ENCODE peak calls at places on chromosomes 5 and 9, in six cellular contexts. One of them, this sample, is unnamed.

GRCh38 chr9:120308495-120308894 is 271.5 kb downstream of the CDK5RAP2 start:
- DNase-seq in pancreas: no peak
- DNase-seq in tibial artery: no peak
- DNase-seq in HL-60: no peak
- DNase-seq in cardiac muscle cell: no peak
- DNase-seq in astrocyte of the cerebellum: no peak
- DNase-seq in this sample: no peak

GRCh38 chr9:29332789-29333188 is 1759.5 kb upstream of the C9orf72 start:
- DNase-seq in astrocyte of the cerebellum: no peak
- DNase-seq in tibial artery: no peak
- DNase-seq in HL-60: no peak
- DNase-seq in cardiac muscle cell: peak; percentile 58
- DNase-seq in pancreas: no peak
- DNase-seq in this sample: peak; percentile 50

GRCh38 chr9:113631811-113632665 is 168.5 kb downstream of the RGS3 start:
- DNase-seq in HL-60: no peak
- DNase-seq in astrocyte of the cerebellum: no peak
- DNase-seq in pancreas: no peak
- DNase-seq in tibial artery: peak; percentile 11
- DNase-seq in cardiac muscle cell: no peak
- DNase-seq in this sample: no peak

GRCh38 chr5:110371725-110372041 is 354.8 kb downstream of the TMEM232 start:
- DNase-seq in tibial artery: no peak
- DNase-seq in astrocyte of the cerebellum: no peak
- DNase-seq in cardiac muscle cell: no peak
- DNase-seq in pancreas: no peak
- DNase-seq in HL-60: peak; percentile 32
- DNase-seq in this sample: no peak

GRCh38 chr5:125487231-125487630 is 740.8 kb upstream of the ZNF608 start:
- DNase-seq in astrocyte of the cerebellum: no peak
- DNase-seq in cardiac muscle cell: peak; percentile 58
- DNase-seq in pancreas: no peak
- DNase-seq in HL-60: no peak
- DNase-seq in tibial artery: no peak
- DNase-seq in this sample: no peak

GRCh38 chr5:171984748-171985419 is 21.6 kb downstream of the FBXW11 start:
- DNase-seq in astrocyte of the cerebellum: peak; percentile 42
- DNase-seq in cardiac muscle cell: peak; percentile 67
- DNase-seq in HL-60: no peak
- DNase-seq in pancreas: no peak
- DNase-seq in tibial artery: no peak
- DNase-seq in this sample: peak; percentile 91

GRCh38 chr5:96262105-96262504 is 170.9 kb downstream of the PCSK1 start:
- DNase-seq in cardiac muscle cell: no peak
- DNase-seq in tibial artery: no peak
- DNase-seq in HL-60: no peak
- DNase-seq in astrocyte of the cerebellum: no peak
- DNase-seq in pancreas: no peak
- DNase-seq in this sample: no peak

GRCh38 chr9:89519393-89519805 is 21.5 kb upstream of the SEMA4D start:
- DNase-seq in HL-60: no peak
- DNase-seq in tibial artery: no peak
- DNase-seq in pancreas: peak; percentile 72
- DNase-seq in cardiac muscle cell: peak; percentile 48
- DNase-seq in astrocyte of the cerebellum: no peak
- DNase-seq in this sample: no peak

GRCh38 chr9:122975196-122975595 is 34.4 kb downstream of the RABGAP1 start:
- DNase-seq in HL-60: no peak
- DNase-seq in astrocyte of the cerebellum: no peak
- DNase-seq in tibial artery: no peak
- DNase-seq in cardiac muscle cell: no peak
- DNase-seq in pancreas: no peak
- DNase-seq in this sample: no peak

GRCh38 chr5:120771181-120771580 is 307.1 kb downstream of the PRR16 start:
- DNase-seq in cardiac muscle cell: no peak
- DNase-seq in HL-60: no peak
- DNase-seq in pancreas: no peak
- DNase-seq in astrocyte of the cerebellum: no peak
- DNase-seq in tibial artery: no peak
- DNase-seq in this sample: peak; percentile 41

GRCh38 chr5:149857499-149857898 is 87.1 kb downstream of the PDE6A start:
- DNase-seq in HL-60: peak; percentile 26
- DNase-seq in tibial artery: peak; percentile 75
- DNase-seq in astrocyte of the cerebellum: no peak
- DNase-seq in cardiac muscle cell: peak; percentile 80
- DNase-seq in pancreas: peak; percentile 68
- DNase-seq in this sample: peak; percentile 72

GRCh38 chr5:53023969-53024368 is 34.8 kb downstream of the ITGA2 start:
- DNase-seq in pancreas: no peak
- DNase-seq in tibial artery: no peak
- DNase-seq in astrocyte of the cerebellum: no peak
- DNase-seq in HL-60: no peak
- DNase-seq in cardiac muscle cell: peak; percentile 74
- DNase-seq in this sample: peak; percentile 88

GRCh38 chr5:15844253-15844652 is 335.3 kb downstream of the MARCHF11 start:
- DNase-seq in HL-60: no peak
- DNase-seq in cardiac muscle cell: no peak
- DNase-seq in pancreas: no peak
- DNase-seq in astrocyte of the cerebellum: no peak
- DNase-seq in tibial artery: no peak
- DNase-seq in this sample: no peak

GRCh38 chr9:130262061-130262745 is 3.4 kb upstream of the HMCN2 start:
- DNase-seq in HL-60: peak; percentile 50
- DNase-seq in pancreas: no peak
- DNase-seq in astrocyte of the cerebellum: no peak
- DNase-seq in tibial artery: peak; percentile 4
- DNase-seq in cardiac muscle cell: no peak
- DNase-seq in this sample: no peak

GRCh38 chr5:17238521-17239041 is 21.1 kb downstream of the BASP1 start:
- DNase-seq in pancreas: no peak
- DNase-seq in HL-60: no peak
- DNase-seq in astrocyte of the cerebellum: no peak
- DNase-seq in tibial artery: no peak
- DNase-seq in cardiac muscle cell: peak; percentile 32
- DNase-seq in this sample: peak; percentile 69

GRCh38 chr9:104961238-104961637 is 33.3 kb upstream of the ABCA1 start:
- DNase-seq in astrocyte of the cerebellum: no peak
- DNase-seq in HL-60: peak; percentile 61
- DNase-seq in pancreas: no peak
- DNase-seq in cardiac muscle cell: peak; percentile 55
- DNase-seq in tibial artery: no peak
- DNase-seq in this sample: peak; percentile 86

GRCh38 chr9:114387678-114388431 is at the start of gene AKNA:
- DNase-seq in HL-60: peak; percentile 84
- DNase-seq in pancreas: no peak
- DNase-seq in cardiac muscle cell: peak; percentile 88
- DNase-seq in astrocyte of the cerebellum: no peak
- DNase-seq in tibial artery: peak; percentile 85
- DNase-seq in this sample: peak; percentile 74

GRCh38 chr9:121566401-121567141 is 66.9 kb upstream of the GGTA1 start:
- DNase-seq in tibial artery: peak; percentile 58
- DNase-seq in pancreas: no peak
- DNase-seq in HL-60: no peak
- DNase-seq in cardiac muscle cell: peak; percentile 48
- DNase-seq in astrocyte of the cerebellum: no peak
- DNase-seq in this sample: peak; percentile 77

GRCh38 chr9:137740311-137740710 is 121.5 kb downstream of the EHMT1 start:
- DNase-seq in cardiac muscle cell: peak; percentile 75
- DNase-seq in pancreas: no peak
- DNase-seq in HL-60: no peak
- DNase-seq in tibial artery: no peak
- DNase-seq in astrocyte of the cerebellum: peak; percentile 57
- DNase-seq in this sample: peak; percentile 44

GRCh38 chr9:131640438-131641181 is 95.3 kb downstream of the PRRT1B start:
- DNase-seq in cardiac muscle cell: peak; percentile 57
- DNase-seq in pancreas: no peak
- DNase-seq in tibial artery: peak; percentile 49
- DNase-seq in HL-60: no peak
- DNase-seq in astrocyte of the cerebellum: no peak
- DNase-seq in this sample: no peak

GRCh38 chr9:93990448-93990847 is 35.3 kb upstream of the BARX1 start:
- DNase-seq in cardiac muscle cell: no peak
- DNase-seq in tibial artery: no peak
- DNase-seq in pancreas: no peak
- DNase-seq in astrocyte of the cerebellum: no peak
- DNase-seq in HL-60: no peak
- DNase-seq in this sample: no peak
- H3K4me3 ChIP-seq in cardiac muscle cell: no peak overlapping the region
- H3K4me3 ChIP-seq in tibial artery: no peak overlapping the region
- H3K4me3 ChIP-seq in pancreas: no peak overlapping the region
- H3K4me3 ChIP-seq in astrocyte of the cerebellum: no peak overlapping the region
- H3K4me3 ChIP-seq in HL-60: no peak overlapping the region
- H3K4me3 ChIP-seq in this sample: no peak overlapping the region

GRCh38 chr5:123273984-123274383 is 149.2 kb downstream of the CEP120 start:
- DNase-seq in astrocyte of the cerebellum: no peak
- DNase-seq in HL-60: no peak
- DNase-seq in tibial artery: no peak
- DNase-seq in pancreas: no peak
- DNase-seq in cardiac muscle cell: no peak
- DNase-seq in this sample: no peak
- TF ChIP-seq CTCF in astrocyte of the cerebellum: no peak
- TF ChIP-seq CTCF in HL-60: no peak
- TF ChIP-seq CTCF in tibial artery: no peak
- TF ChIP-seq CTCF in pancreas: no peak
- TF ChIP-seq CTCF in cardiac muscle cell: peak; percentile 2
- TF ChIP-seq CTCF in this sample: peak; percentile 23

GRCh38 chr5:132813599-132814440 is 718 bp downstream of the SOWAHA start:
- DNase-seq in astrocyte of the cerebellum: no peak
- DNase-seq in pancreas: no peak
- DNase-seq in HL-60: no peak
- DNase-seq in cardiac muscle cell: no peak
- DNase-seq in tibial artery: no peak
- DNase-seq in this sample: no peak
- H3K4me3 ChIP-seq in astrocyte of the cerebellum: peak overlapping the region; percentile 7
- H3K4me3 ChIP-seq in pancreas: peak overlapping the region; percentile 39
- H3K4me3 ChIP-seq in HL-60: no peak overlapping the region
- H3K4me3 ChIP-seq in cardiac muscle cell: peak overlapping the region; percentile 37
- H3K4me3 ChIP-seq in tibial artery: peak overlapping the region; percentile 35
- H3K4me3 ChIP-seq in this sample: peak overlapping the region; percentile 11

DNA sequence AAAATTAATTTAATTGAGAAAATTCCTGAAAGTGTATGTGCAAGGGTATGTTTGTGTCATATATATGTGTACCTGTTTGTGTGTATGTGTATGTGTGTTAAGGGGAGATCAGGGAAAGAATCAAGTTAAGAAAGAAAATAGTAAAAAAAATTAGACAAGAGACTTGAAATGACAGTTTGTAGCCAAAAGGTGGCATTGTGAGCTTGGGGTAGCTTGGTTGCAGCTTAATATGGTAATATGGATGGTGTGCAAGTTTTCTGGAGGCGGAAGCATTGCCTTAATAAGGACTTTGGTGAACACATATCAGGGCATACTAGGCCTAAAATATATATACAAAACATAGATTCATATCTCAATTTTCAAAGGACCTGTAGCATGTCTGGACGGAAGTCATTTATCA is 129.9 kb downstream of the INSYN2B start:
- DNase-seq in cardiac muscle cell: no peak
- DNase-seq in pancreas: no peak
- DNase-seq in astrocyte of the cerebellum: no peak
- DNase-seq in HL-60: no peak
- DNase-seq in tibial artery: no peak
- DNase-seq in this sample: no peak
- TF ChIP-seq CTCF in cardiac muscle cell: no peak
- TF ChIP-seq CTCF in pancreas: no peak
- TF ChIP-seq CTCF in astrocyte of the cerebellum: no peak
- TF ChIP-seq CTCF in HL-60: no peak
- TF ChIP-seq CTCF in tibial artery: no peak
- TF ChIP-seq CTCF in this sample: no peak

This sample was measured in foreskin fibroblast.